ENCODE peak calls at places on chromosomes 12 and 14, in eight cellular contexts. One of them, this sample, is unnamed.
A peak's percentile ranks its signal among the peaks of the same experiment; 100 is the strongest.

GRCh38 chr12:89472508-89472907 is 52.1 kb downstream of the GALNT4 start:
- DNase-seq in NCI-H69: no peak
- DNase-seq in Kasumi-1: no peak
- DNase-seq in stimulated activated naive B cell treated with anti-CD40 and anti-IgM and Interleukin-4, amounts not matched to agents 10 μg/mL and 1 μg/mL and 100 μg/mL, for 72 hours: no peak
- DNase-seq in stimulated activated CD4-positive, alpha-beta T cell treated with anti-CD3 and anti-CD28 coated beads, Interleukin-15, amount 100 ng/mL, for 1 hour: no peak
- DNase-seq in RCC 7860: peak; percentile 10
- DNase-seq in NCI-H774: no peak
- DNase-seq in RPMI8226: no peak
- DNase-seq in this sample: no peak

GRCh38 chr12:57430117-57430930 is 519 bp downstream of the R3HDM2 start:
- DNase-seq in RCC 7860: no peak
- DNase-seq in stimulated activated CD4-positive, alpha-beta T cell treated with anti-CD3 and anti-CD28 coated beads, Interleukin-15, amount 100 ng/mL, for 1 hour: no peak
- DNase-seq in Kasumi-1: peak; percentile 37
- DNase-seq in NCI-H69: peak; percentile 94
- DNase-seq in NCI-H774: peak; percentile 79
- DNase-seq in stimulated activated naive B cell treated with anti-CD40 and anti-IgM and Interleukin-4, amounts not matched to agents 10 μg/mL and 1 μg/mL and 100 μg/mL, for 72 hours: peak; percentile 64
- DNase-seq in RPMI8226: peak; percentile 80
- DNase-seq in this sample: no peak

GRCh38 chr14:44961151-44961729 is 507 bp downstream of the KLHL28 start:
- DNase-seq in NCI-H774: no peak
- DNase-seq in stimulated activated CD4-positive, alpha-beta T cell treated with anti-CD3 and anti-CD28 coated beads, Interleukin-15, amount 100 ng/mL, for 1 hour: peak; percentile 27
- DNase-seq in Kasumi-1: peak; percentile 84
- DNase-seq in RPMI8226: peak; percentile 63
- DNase-seq in RCC 7860: no peak
- DNase-seq in stimulated activated naive B cell treated with anti-CD40 and anti-IgM and Interleukin-4, amounts not matched to agents 10 μg/mL and 1 μg/mL and 100 μg/mL, for 72 hours: peak; percentile 25
- DNase-seq in NCI-H69: peak; percentile 88
- DNase-seq in this sample: peak; percentile 29

GRCh38 chr12:8065991-8066594 is at the start of gene C3AR1:
- DNase-seq in stimulated activated naive B cell treated with anti-CD40 and anti-IgM and Interleukin-4, amounts not matched to agents 10 μg/mL and 1 μg/mL and 100 μg/mL, for 72 hours: no peak
- DNase-seq in RPMI8226: peak; percentile 91
- DNase-seq in Kasumi-1: peak; percentile 79
- DNase-seq in NCI-H69: no peak
- DNase-seq in stimulated activated CD4-positive, alpha-beta T cell treated with anti-CD3 and anti-CD28 coated beads, Interleukin-15, amount 100 ng/mL, for 1 hour: no peak
- DNase-seq in NCI-H774: no peak
- DNase-seq in RCC 7860: peak; percentile 70
- DNase-seq in this sample: no peak

GRCh38 chr12:62128186-62128965 is 131.8 kb upstream of the USP15 start:
- DNase-seq in RCC 7860: no peak
- DNase-seq in NCI-H774: peak; percentile 67
- DNase-seq in Kasumi-1: no peak
- DNase-seq in stimulated activated naive B cell treated with anti-CD40 and anti-IgM and Interleukin-4, amounts not matched to agents 10 μg/mL and 1 μg/mL and 100 μg/mL, for 72 hours: no peak
- DNase-seq in RPMI8226: no peak
- DNase-seq in NCI-H69: no peak
- DNase-seq in stimulated activated CD4-positive, alpha-beta T cell treated with anti-CD3 and anti-CD28 coated beads, Interleukin-15, amount 100 ng/mL, for 1 hour: no peak
- DNase-seq in this sample: no peak

GRCh38 chr12:94195483-94195882 is 47.1 kb downstream of the PLXNC1 start:
- DNase-seq in stimulated activated CD4-positive, alpha-beta T cell treated with anti-CD3 and anti-CD28 coated beads, Interleukin-15, amount 100 ng/mL, for 1 hour: no peak
- DNase-seq in NCI-H69: no peak
- DNase-seq in stimulated activated naive B cell treated with anti-CD40 and anti-IgM and Interleukin-4, amounts not matched to agents 10 μg/mL and 1 μg/mL and 100 μg/mL, for 72 hours: no peak
- DNase-seq in Kasumi-1: no peak
- DNase-seq in RPMI8226: no peak
- DNase-seq in NCI-H774: no peak
- DNase-seq in RCC 7860: no peak
- DNase-seq in this sample: no peak

GRCh38 chr12:79933580-79934264 is 1.2 kb downstream of the PPP1R12A start:
- DNase-seq in NCI-H69: peak; percentile 80
- DNase-seq in Kasumi-1: peak; percentile 63
- DNase-seq in stimulated activated naive B cell treated with anti-CD40 and anti-IgM and Interleukin-4, amounts not matched to agents 10 μg/mL and 1 μg/mL and 100 μg/mL, for 72 hours: no peak
- DNase-seq in RCC 7860: no peak
- DNase-seq in NCI-H774: no peak
- DNase-seq in RPMI8226: peak; percentile 39
- DNase-seq in stimulated activated CD4-positive, alpha-beta T cell treated with anti-CD3 and anti-CD28 coated beads, Interleukin-15, amount 100 ng/mL, for 1 hour: no peak
- DNase-seq in this sample: no peak

GRCh38 chr14:55285048-55285652 is 13.9 kb downstream of the FBXO34 start:
- DNase-seq in NCI-H69: no peak
- DNase-seq in RCC 7860: peak; percentile 56
- DNase-seq in stimulated activated CD4-positive, alpha-beta T cell treated with anti-CD3 and anti-CD28 coated beads, Interleukin-15, amount 100 ng/mL, for 1 hour: no peak
- DNase-seq in Kasumi-1: no peak
- DNase-seq in RPMI8226: no peak
- DNase-seq in NCI-H774: no peak
- DNase-seq in stimulated activated naive B cell treated with anti-CD40 and anti-IgM and Interleukin-4, amounts not matched to agents 10 μg/mL and 1 μg/mL and 100 μg/mL, for 72 hours: no peak
- DNase-seq in this sample: no peak

GRCh38 chr14:105257464-105257863 is 9.1 kb downstream of the BTBD6 start:
- DNase-seq in stimulated activated naive B cell treated with anti-CD40 and anti-IgM and Interleukin-4, amounts not matched to agents 10 μg/mL and 1 μg/mL and 100 μg/mL, for 72 hours: no peak
- DNase-seq in NCI-H774: no peak
- DNase-seq in RPMI8226: no peak
- DNase-seq in stimulated activated CD4-positive, alpha-beta T cell treated with anti-CD3 and anti-CD28 coated beads, Interleukin-15, amount 100 ng/mL, for 1 hour: no peak
- DNase-seq in Kasumi-1: no peak
- DNase-seq in RCC 7860: no peak
- DNase-seq in NCI-H69: no peak
- DNase-seq in this sample: no peak

GRCh38 chr12:12685305-12685704 is 10.7 kb downstream of the GPR19 start:
- DNase-seq in NCI-H69: peak; percentile 18
- DNase-seq in RPMI8226: no peak
- DNase-seq in Kasumi-1: no peak
- DNase-seq in RCC 7860: no peak
- DNase-seq in stimulated activated naive B cell treated with anti-CD40 and anti-IgM and Interleukin-4, amounts not matched to agents 10 μg/mL and 1 μg/mL and 100 μg/mL, for 72 hours: no peak
- DNase-seq in NCI-H774: peak; percentile 67
- DNase-seq in stimulated activated CD4-positive, alpha-beta T cell treated with anti-CD3 and anti-CD28 coated beads, Interleukin-15, amount 100 ng/mL, for 1 hour: no peak
- DNase-seq in this sample: no peak

GRCh38 chr14:100710391-100711116 is 16.1 kb upstream of the DLK1 start:
- DNase-seq in Kasumi-1: peak; percentile 21
- DNase-seq in stimulated activated naive B cell treated with anti-CD40 and anti-IgM and Interleukin-4, amounts not matched to agents 10 μg/mL and 1 μg/mL and 100 μg/mL, for 72 hours: no peak
- DNase-seq in RPMI8226: no peak
- DNase-seq in stimulated activated CD4-positive, alpha-beta T cell treated with anti-CD3 and anti-CD28 coated beads, Interleukin-15, amount 100 ng/mL, for 1 hour: no peak
- DNase-seq in NCI-H69: no peak
- DNase-seq in RCC 7860: no peak
- DNase-seq in NCI-H774: no peak
- DNase-seq in this sample: no peak

GRCh38 chr12:107131832-107132616 is 38.7 kb upstream of the CRY1 start:
- DNase-seq in Kasumi-1: peak; percentile 49
- DNase-seq in stimulated activated naive B cell treated with anti-CD40 and anti-IgM and Interleukin-4, amounts not matched to agents 10 μg/mL and 1 μg/mL and 100 μg/mL, for 72 hours: no peak
- DNase-seq in NCI-H774: peak; percentile 89
- DNase-seq in stimulated activated CD4-positive, alpha-beta T cell treated with anti-CD3 and anti-CD28 coated beads, Interleukin-15, amount 100 ng/mL, for 1 hour: no peak
- DNase-seq in RPMI8226: peak; percentile 61
- DNase-seq in NCI-H69: peak; percentile 94
- DNase-seq in RCC 7860: peak; percentile 56
- DNase-seq in this sample: no peak

GRCh38 chr14:74465335-74465734 is 27.8 kb downstream of the NPC2 start:
- DNase-seq in Kasumi-1: no peak
- DNase-seq in RPMI8226: no peak
- DNase-seq in NCI-H69: no peak
- DNase-seq in NCI-H774: no peak
- DNase-seq in RCC 7860: no peak
- DNase-seq in stimulated activated naive B cell treated with anti-CD40 and anti-IgM and Interleukin-4, amounts not matched to agents 10 μg/mL and 1 μg/mL and 100 μg/mL, for 72 hours: no peak
- DNase-seq in stimulated activated CD4-positive, alpha-beta T cell treated with anti-CD3 and anti-CD28 coated beads, Interleukin-15, amount 100 ng/mL, for 1 hour: no peak
- DNase-seq in this sample: no peak

GRCh38 chr14:101192661-101193000 is 289.1 kb upstream of the RTL1 start:
- DNase-seq in stimulated activated naive B cell treated with anti-CD40 and anti-IgM and Interleukin-4, amounts not matched to agents 10 μg/mL and 1 μg/mL and 100 μg/mL, for 72 hours: no peak
- DNase-seq in NCI-H69: no peak
- DNase-seq in NCI-H774: no peak
- DNase-seq in RPMI8226: no peak
- DNase-seq in Kasumi-1: no peak
- DNase-seq in stimulated activated CD4-positive, alpha-beta T cell treated with anti-CD3 and anti-CD28 coated beads, Interleukin-15, amount 100 ng/mL, for 1 hour: no peak
- DNase-seq in RCC 7860: no peak
- DNase-seq in this sample: no peak

GRCh38 chr14:28012629-28013415 is 753.8 kb upstream of the FOXG1 start:
- DNase-seq in RCC 7860: no peak
- DNase-seq in stimulated activated CD4-positive, alpha-beta T cell treated with anti-CD3 and anti-CD28 coated beads, Interleukin-15, amount 100 ng/mL, for 1 hour: no peak
- DNase-seq in stimulated activated naive B cell treated with anti-CD40 and anti-IgM and Interleukin-4, amounts not matched to agents 10 μg/mL and 1 μg/mL and 100 μg/mL, for 72 hours: no peak
- DNase-seq in RPMI8226: no peak
- DNase-seq in Kasumi-1: no peak
- DNase-seq in NCI-H774: no peak
- DNase-seq in NCI-H69: peak; percentile 50
- DNase-seq in this sample: no peak

GRCh38 chr12:79690606-79691298 is at the start of gene PAWR:
- DNase-seq in Kasumi-1: peak; percentile 61
- DNase-seq in RCC 7860: peak; percentile 57
- DNase-seq in NCI-H774: peak; percentile 95
- DNase-seq in RPMI8226: peak; percentile 86
- DNase-seq in NCI-H69: peak; percentile 98
- DNase-seq in stimulated activated naive B cell treated with anti-CD40 and anti-IgM and Interleukin-4, amounts not matched to agents 10 μg/mL and 1 μg/mL and 100 μg/mL, for 72 hours: peak; percentile 65
- DNase-seq in stimulated activated CD4-positive, alpha-beta T cell treated with anti-CD3 and anti-CD28 coated beads, Interleukin-15, amount 100 ng/mL, for 1 hour: no peak
- DNase-seq in this sample: no peak

GRCh38 chr14:68257969-68258368 is 438.4 kb downstream of the RAD51B start:
- DNase-seq in Kasumi-1: no peak
- DNase-seq in stimulated activated naive B cell treated with anti-CD40 and anti-IgM and Interleukin-4, amounts not matched to agents 10 μg/mL and 1 μg/mL and 100 μg/mL, for 72 hours: no peak
- DNase-seq in NCI-H69: no peak
- DNase-seq in stimulated activated CD4-positive, alpha-beta T cell treated with anti-CD3 and anti-CD28 coated beads, Interleukin-15, amount 100 ng/mL, for 1 hour: no peak
- DNase-seq in RPMI8226: no peak
- DNase-seq in RCC 7860: no peak
- DNase-seq in NCI-H774: no peak
- DNase-seq in this sample: no peak

GRCh38 chr12:126545411-126545810 is 1480.2 kb downstream of the AACS start:
- DNase-seq in NCI-H69: no peak
- DNase-seq in Kasumi-1: no peak
- DNase-seq in RCC 7860: no peak
- DNase-seq in stimulated activated CD4-positive, alpha-beta T cell treated with anti-CD3 and anti-CD28 coated beads, Interleukin-15, amount 100 ng/mL, for 1 hour: no peak
- DNase-seq in stimulated activated naive B cell treated with anti-CD40 and anti-IgM and Interleukin-4, amounts not matched to agents 10 μg/mL and 1 μg/mL and 100 μg/mL, for 72 hours: no peak
- DNase-seq in RPMI8226: no peak
- DNase-seq in NCI-H774: no peak
- DNase-seq in this sample: no peak

GRCh38 chr14:89248430-89249295 is 168.4 kb downstream of the FOXN3 start:
- DNase-seq in stimulated activated naive B cell treated with anti-CD40 and anti-IgM and Interleukin-4, amounts not matched to agents 10 μg/mL and 1 μg/mL and 100 μg/mL, for 72 hours: no peak
- DNase-seq in Kasumi-1: no peak
- DNase-seq in RCC 7860: no peak
- DNase-seq in stimulated activated CD4-positive, alpha-beta T cell treated with anti-CD3 and anti-CD28 coated beads, Interleukin-15, amount 100 ng/mL, for 1 hour: no peak
- DNase-seq in NCI-H774: no peak
- DNase-seq in NCI-H69: peak; percentile 14
- DNase-seq in RPMI8226: no peak
- DNase-seq in this sample: no peak

GRCh38 chr12:72472350-72472749 is 200.2 kb downstream of the TRHDE start:
- DNase-seq in RPMI8226: peak; percentile 3
- DNase-seq in RCC 7860: no peak
- DNase-seq in Kasumi-1: no peak
- DNase-seq in stimulated activated naive B cell treated with anti-CD40 and anti-IgM and Interleukin-4, amounts not matched to agents 10 μg/mL and 1 μg/mL and 100 μg/mL, for 72 hours: no peak
- DNase-seq in stimulated activated CD4-positive, alpha-beta T cell treated with anti-CD3 and anti-CD28 coated beads, Interleukin-15, amount 100 ng/mL, for 1 hour: no peak
- DNase-seq in NCI-H69: no peak
- DNase-seq in NCI-H774: peak; percentile 28
- DNase-seq in this sample: no peak

GRCh38 chr12:27462851-27463250 is 16.3 kb downstream of the SMCO2 start:
- DNase-seq in NCI-H69: no peak
- DNase-seq in NCI-H774: no peak
- DNase-seq in RCC 7860: no peak
- DNase-seq in RPMI8226: no peak
- DNase-seq in stimulated activated CD4-positive, alpha-beta T cell treated with anti-CD3 and anti-CD28 coated beads, Interleukin-15, amount 100 ng/mL, for 1 hour: no peak
- DNase-seq in stimulated activated naive B cell treated with anti-CD40 and anti-IgM and Interleukin-4, amounts not matched to agents 10 μg/mL and 1 μg/mL and 100 μg/mL, for 72 hours: no peak
- DNase-seq in Kasumi-1: no peak
- DNase-seq in this sample: no peak

GRCh38 chr14:72714094-72714493 is 179.8 kb downstream of the DPF3 start:
- DNase-seq in RCC 7860: no peak
- DNase-seq in NCI-H774: no peak
- DNase-seq in stimulated activated naive B cell treated with anti-CD40 and anti-IgM and Interleukin-4, amounts not matched to agents 10 μg/mL and 1 μg/mL and 100 μg/mL, for 72 hours: peak; percentile 57
- DNase-seq in NCI-H69: no peak
- DNase-seq in Kasumi-1: peak; percentile 83
- DNase-seq in stimulated activated CD4-positive, alpha-beta T cell treated with anti-CD3 and anti-CD28 coated beads, Interleukin-15, amount 100 ng/mL, for 1 hour: no peak
- DNase-seq in RPMI8226: no peak
- DNase-seq in this sample: no peak

GRCh38 chr12:130803707-130804106 is 35.3 kb downstream of the STX2 start:
- DNase-seq in stimulated activated naive B cell treated with anti-CD40 and anti-IgM and Interleukin-4, amounts not matched to agents 10 μg/mL and 1 μg/mL and 100 μg/mL, for 72 hours: no peak
- DNase-seq in NCI-H69: no peak
- DNase-seq in RCC 7860: no peak
- DNase-seq in Kasumi-1: no peak
- DNase-seq in NCI-H774: no peak
- DNase-seq in RPMI8226: no peak
- DNase-seq in stimulated activated CD4-positive, alpha-beta T cell treated with anti-CD3 and anti-CD28 coated beads, Interleukin-15, amount 100 ng/mL, for 1 hour: no peak
- DNase-seq in this sample: no peak

GRCh38 chr12:97595936-97596335 is 133.3 kb downstream of the RMST start:
- DNase-seq in stimulated activated CD4-positive, alpha-beta T cell treated with anti-CD3 and anti-CD28 coated beads, Interleukin-15, amount 100 ng/mL, for 1 hour: no peak
- DNase-seq in RPMI8226: no peak
- DNase-seq in RCC 7860: no peak
- DNase-seq in NCI-H69: peak; percentile 68
- DNase-seq in stimulated activated naive B cell treated with anti-CD40 and anti-IgM and Interleukin-4, amounts not matched to agents 10 μg/mL and 1 μg/mL and 100 μg/mL, for 72 hours: no peak
- DNase-seq in NCI-H774: no peak
- DNase-seq in Kasumi-1: no peak
- DNase-seq in this sample: no peak

GRCh38 chr14:64943556-64943955 is 1.0 kb upstream of the GPX2 start:
- DNase-seq in RPMI8226: no peak
- DNase-seq in RCC 7860: no peak
- DNase-seq in Kasumi-1: no peak
- DNase-seq in stimulated activated CD4-positive, alpha-beta T cell treated with anti-CD3 and anti-CD28 coated beads, Interleukin-15, amount 100 ng/mL, for 1 hour: no peak
- DNase-seq in stimulated activated naive B cell treated with anti-CD40 and anti-IgM and Interleukin-4, amounts not matched to agents 10 μg/mL and 1 μg/mL and 100 μg/mL, for 72 hours: no peak
- DNase-seq in NCI-H774: no peak
- DNase-seq in NCI-H69: no peak
- DNase-seq in this sample: no peak

GRCh38 chr12:57767876-57768275 is 998 bp upstream of the CYP27B1 start:
- DNase-seq in RPMI8226: no peak
- DNase-seq in stimulated activated naive B cell treated with anti-CD40 and anti-IgM and Interleukin-4, amounts not matched to agents 10 μg/mL and 1 μg/mL and 100 μg/mL, for 72 hours: no peak
- DNase-seq in stimulated activated CD4-positive, alpha-beta T cell treated with anti-CD3 and anti-CD28 coated beads, Interleukin-15, amount 100 ng/mL, for 1 hour: no peak
- DNase-seq in NCI-H774: no peak
- DNase-seq in Kasumi-1: no peak
- DNase-seq in NCI-H69: no peak
- DNase-seq in RCC 7860: no peak
- DNase-seq in this sample: no peak

GRCh38 chr12:71999795-72000194 is 61.1 kb downstream of the TPH2 start:
- DNase-seq in Kasumi-1: no peak
- DNase-seq in RCC 7860: no peak
- DNase-seq in NCI-H69: no peak
- DNase-seq in NCI-H774: no peak
- DNase-seq in stimulated activated naive B cell treated with anti-CD40 and anti-IgM and Interleukin-4, amounts not matched to agents 10 μg/mL and 1 μg/mL and 100 μg/mL, for 72 hours: no peak
- DNase-seq in RPMI8226: no peak
- DNase-seq in stimulated activated CD4-positive, alpha-beta T cell treated with anti-CD3 and anti-CD28 coated beads, Interleukin-15, amount 100 ng/mL, for 1 hour: no peak
- DNase-seq in this sample: no peak

GRCh38 chr12:113098428-113099028 is 37.0 kb downstream of the RASAL1 start:
- DNase-seq in stimulated activated CD4-positive, alpha-beta T cell treated with anti-CD3 and anti-CD28 coated beads, Interleukin-15, amount 100 ng/mL, for 1 hour: peak; percentile 32
- DNase-seq in NCI-H774: peak; percentile 89
- DNase-seq in RPMI8226: peak; percentile 87
- DNase-seq in NCI-H69: peak; percentile 93
- DNase-seq in Kasumi-1: peak; percentile 43
- DNase-seq in RCC 7860: peak; percentile 85
- DNase-seq in stimulated activated naive B cell treated with anti-CD40 and anti-IgM and Interleukin-4, amounts not matched to agents 10 μg/mL and 1 μg/mL and 100 μg/mL, for 72 hours: peak; percentile 65
- DNase-seq in this sample: peak; percentile 17

GRCh38 chr14:75294649-75295033 is 16.0 kb downstream of the FOS start:
- DNase-seq in stimulated activated naive B cell treated with anti-CD40 and anti-IgM and Interleukin-4, amounts not matched to agents 10 μg/mL and 1 μg/mL and 100 μg/mL, for 72 hours: no peak
- DNase-seq in Kasumi-1: no peak
- DNase-seq in NCI-H774: no peak
- DNase-seq in RPMI8226: no peak
- DNase-seq in NCI-H69: peak; percentile 67
- DNase-seq in stimulated activated CD4-positive, alpha-beta T cell treated with anti-CD3 and anti-CD28 coated beads, Interleukin-15, amount 100 ng/mL, for 1 hour: no peak
- DNase-seq in RCC 7860: no peak
- DNase-seq in this sample: no peak

GRCh38 chr12:57753938-57754337 is 965 bp upstream of the MARCHF9 start:
- DNase-seq in stimulated activated naive B cell treated with anti-CD40 and anti-IgM and Interleukin-4, amounts not matched to agents 10 μg/mL and 1 μg/mL and 100 μg/mL, for 72 hours: no peak
- DNase-seq in RCC 7860: no peak
- DNase-seq in stimulated activated CD4-positive, alpha-beta T cell treated with anti-CD3 and anti-CD28 coated beads, Interleukin-15, amount 100 ng/mL, for 1 hour: no peak
- DNase-seq in NCI-H774: no peak
- DNase-seq in Kasumi-1: no peak
- DNase-seq in NCI-H69: no peak
- DNase-seq in RPMI8226: no peak
- DNase-seq in this sample: no peak

GRCh38 chr12:40312982-40313576 is 88.3 kb downstream of the LRRK2 start:
- DNase-seq in NCI-H69: peak; percentile 12
- DNase-seq in NCI-H774: no peak
- DNase-seq in RPMI8226: no peak
- DNase-seq in stimulated activated naive B cell treated with anti-CD40 and anti-IgM and Interleukin-4, amounts not matched to agents 10 μg/mL and 1 μg/mL and 100 μg/mL, for 72 hours: no peak
- DNase-seq in Kasumi-1: peak; percentile 45
- DNase-seq in stimulated activated CD4-positive, alpha-beta T cell treated with anti-CD3 and anti-CD28 coated beads, Interleukin-15, amount 100 ng/mL, for 1 hour: no peak
- DNase-seq in RCC 7860: no peak
- DNase-seq in this sample: no peak

GRCh38 chr14:65560340-65561027 is 148.0 kb downstream of the FUT8 start:
- DNase-seq in Kasumi-1: no peak
- DNase-seq in stimulated activated naive B cell treated with anti-CD40 and anti-IgM and Interleukin-4, amounts not matched to agents 10 μg/mL and 1 μg/mL and 100 μg/mL, for 72 hours: no peak
- DNase-seq in stimulated activated CD4-positive, alpha-beta T cell treated with anti-CD3 and anti-CD28 coated beads, Interleukin-15, amount 100 ng/mL, for 1 hour: no peak
- DNase-seq in NCI-H69: peak; percentile 93
- DNase-seq in NCI-H774: no peak
- DNase-seq in RCC 7860: peak; percentile 10
- DNase-seq in RPMI8226: no peak
- DNase-seq in this sample: no peak

GRCh38 chr12:49889361-49890095 is 14.2 kb downstream of the FAIM2 start:
- DNase-seq in NCI-H69: no peak
- DNase-seq in stimulated activated CD4-positive, alpha-beta T cell treated with anti-CD3 and anti-CD28 coated beads, Interleukin-15, amount 100 ng/mL, for 1 hour: no peak
- DNase-seq in RPMI8226: no peak
- DNase-seq in RCC 7860: no peak
- DNase-seq in NCI-H774: no peak
- DNase-seq in stimulated activated naive B cell treated with anti-CD40 and anti-IgM and Interleukin-4, amounts not matched to agents 10 μg/mL and 1 μg/mL and 100 μg/mL, for 72 hours: no peak
- DNase-seq in Kasumi-1: no peak
- DNase-seq in this sample: no peak

GRCh38 chr12:3537916-3538690 is 47.1 kb downstream of the PRMT8 start:
- DNase-seq in stimulated activated CD4-positive, alpha-beta T cell treated with anti-CD3 and anti-CD28 coated beads, Interleukin-15, amount 100 ng/mL, for 1 hour: no peak
- DNase-seq in RCC 7860: no peak
- DNase-seq in RPMI8226: no peak
- DNase-seq in Kasumi-1: no peak
- DNase-seq in NCI-H774: no peak
- DNase-seq in stimulated activated naive B cell treated with anti-CD40 and anti-IgM and Interleukin-4, amounts not matched to agents 10 μg/mL and 1 μg/mL and 100 μg/mL, for 72 hours: no peak
- DNase-seq in NCI-H69: peak; percentile 88
- DNase-seq in this sample: no peak

This sample was measured in activated CD4-positive, CD25-positive, alpha-beta regulatory T cell treated with anti-CD3 and anti-CD28 coated beads, Interleukin-2, amount 50 U/mL, for 16 hours.